ENCODE peak calls at places on chromosomes 7 and 10, in five cellular contexts. One of them, this sample, is unnamed.

GRCh38 chr7:121083138-121083789 is 94.8 kb downstream of the CPED1 start:
- DNase-seq in fibroblast of pulmonary artery: peak
- DNase-seq in fibroblast of lung: peak
- DNase-seq in pancreas: no peak
- DNase-seq in SK-N-SH: no peak
- DNase-seq in this sample: peak

GRCh38 chr10:12353399-12354027 is 4.2 kb downstream of the CAMK1D start:
- DNase-seq in SK-N-SH: no peak
- DNase-seq in fibroblast of pulmonary artery: no peak
- DNase-seq in pancreas: no peak
- DNase-seq in fibroblast of lung: no peak
- DNase-seq in this sample: no peak

GRCh38 chr7:150556521-150557138 is 10.6 kb upstream of the GIMAP4 start:
- DNase-seq in fibroblast of pulmonary artery: no peak
- DNase-seq in pancreas: no peak
- DNase-seq in fibroblast of lung: no peak
- DNase-seq in SK-N-SH: no peak
- DNase-seq in this sample: no peak

GRCh38 chr10:36188461-36188860 is 546.4 kb upstream of the FZD8 start:
- DNase-seq in SK-N-SH: no peak
- DNase-seq in pancreas: no peak
- DNase-seq in fibroblast of lung: no peak
- DNase-seq in fibroblast of pulmonary artery: no peak
- DNase-seq in this sample: no peak

GRCh38 chr10:101558671-101559595 is 29.1 kb downstream of the POLL start:
- DNase-seq in SK-N-SH: peak
- DNase-seq in fibroblast of lung: no peak
- DNase-seq in pancreas: no peak
- DNase-seq in fibroblast of pulmonary artery: no peak
- DNase-seq in this sample: no peak

GRCh38 chr10:113515521-113516045 is 37.3 kb upstream of the HABP2 start:
- DNase-seq in pancreas: no peak
- DNase-seq in SK-N-SH: no peak
- DNase-seq in fibroblast of lung: no peak
- DNase-seq in fibroblast of pulmonary artery: no peak
- DNase-seq in this sample: no peak

GRCh38 chr10:29146311-29146710 is 142.6 kb upstream of the LYZL1 start:
- DNase-seq in pancreas: no peak
- DNase-seq in fibroblast of pulmonary artery: no peak
- DNase-seq in SK-N-SH: no peak
- DNase-seq in fibroblast of lung: no peak
- DNase-seq in this sample: no peak

GRCh38 chr7:151768805-151769188 is 108.1 kb downstream of the PRKAG2 start:
- DNase-seq in pancreas: no peak
- DNase-seq in fibroblast of pulmonary artery: no peak
- DNase-seq in SK-N-SH: no peak
- DNase-seq in fibroblast of lung: no peak
- DNase-seq in this sample: no peak

GRCh38 chr7:69395072-69395714 is 203.1 kb upstream of the AUTS2 start:
- DNase-seq in fibroblast of pulmonary artery: peak
- DNase-seq in fibroblast of lung: peak
- DNase-seq in SK-N-SH: no peak
- DNase-seq in pancreas: no peak
- DNase-seq in this sample: no peak

GRCh38 chr7:75866497-75867389 is 12.1 kb upstream of the RHBDD2 start:
- DNase-seq in fibroblast of lung: peak
- DNase-seq in pancreas: peak
- DNase-seq in fibroblast of pulmonary artery: peak
- DNase-seq in SK-N-SH: peak
- DNase-seq in this sample: peak

GRCh38 chr10:64196638-64197315 is 675.6 kb downstream of the REEP3 start:
- DNase-seq in fibroblast of lung: no peak
- DNase-seq in SK-N-SH: no peak
- DNase-seq in fibroblast of pulmonary artery: no peak
- DNase-seq in pancreas: no peak
- DNase-seq in this sample: no peak

GRCh38 chr10:85622425-85622824 is 744.2 kb downstream of the GRID1 start:
- DNase-seq in SK-N-SH: no peak
- DNase-seq in fibroblast of lung: no peak
- DNase-seq in pancreas: no peak
- DNase-seq in fibroblast of pulmonary artery: no peak
- DNase-seq in this sample: no peak

GRCh38 chr10:5987747-5988146 is 10.4 kb upstream of the IL15RA start:
- DNase-seq in pancreas: no peak
- DNase-seq in fibroblast of pulmonary artery: no peak
- DNase-seq in fibroblast of lung: no peak
- DNase-seq in SK-N-SH: no peak
- DNase-seq in this sample: no peak

GRCh38 chr7:106377847-106378361 is 93.1 kb upstream of the NAMPT start:
- DNase-seq in fibroblast of lung: no peak
- DNase-seq in SK-N-SH: no peak
- DNase-seq in pancreas: no peak
- DNase-seq in fibroblast of pulmonary artery: no peak
- DNase-seq in this sample: no peak

GRCh38 chr10:17758200-17758599 is 6.2 kb downstream of the TMEM236 start:
- DNase-seq in SK-N-SH: no peak
- DNase-seq in pancreas: no peak
- DNase-seq in fibroblast of lung: no peak
- DNase-seq in fibroblast of pulmonary artery: peak
- DNase-seq in this sample: no peak

GRCh38 chr10:6409982-6410694 is 169.9 kb downstream of the PRKCQ start:
- DNase-seq in fibroblast of pulmonary artery: peak
- DNase-seq in pancreas: no peak
- DNase-seq in fibroblast of lung: peak
- DNase-seq in SK-N-SH: peak
- DNase-seq in this sample: peak

GRCh38 chr7:104550362-104550761 is 222.0 kb downstream of the LHFPL3 start:
- DNase-seq in pancreas: no peak
- DNase-seq in fibroblast of lung: no peak
- DNase-seq in fibroblast of pulmonary artery: no peak
- DNase-seq in SK-N-SH: no peak
- DNase-seq in this sample: no peak

GRCh38 chr7:2069472-2069860 is 163.3 kb downstream of the MAD1L1 start:
- DNase-seq in fibroblast of lung: no peak
- DNase-seq in SK-N-SH: no peak
- DNase-seq in pancreas: no peak
- DNase-seq in fibroblast of pulmonary artery: peak
- DNase-seq in this sample: no peak

GRCh38 chr10:133356953-133357292 is 896 bp downstream of the FUOM start:
- DNase-seq in fibroblast of pulmonary artery: no peak
- DNase-seq in pancreas: no peak
- DNase-seq in fibroblast of lung: no peak
- DNase-seq in SK-N-SH: no peak
- DNase-seq in this sample: no peak

GRCh38 chr7:143499246-143499645 is 21.6 kb downstream of the TAS2R41 start:
- DNase-seq in fibroblast of pulmonary artery: peak
- DNase-seq in pancreas: no peak
- DNase-seq in fibroblast of lung: no peak
- DNase-seq in SK-N-SH: no peak
- DNase-seq in this sample: peak

GRCh38 chr7:100035865-100036264 is 13.7 kb upstream of the ZSCAN21 start:
- DNase-seq in SK-N-SH: no peak
- DNase-seq in fibroblast of lung: no peak
- DNase-seq in fibroblast of pulmonary artery: no peak
- DNase-seq in pancreas: no peak
- DNase-seq in this sample: no peak

GRCh38 chr10:96565774-96566173 is 21.0 kb downstream of the TM9SF3 start:
- DNase-seq in fibroblast of lung: peak
- DNase-seq in fibroblast of pulmonary artery: peak
- DNase-seq in SK-N-SH: peak
- DNase-seq in pancreas: no peak
- DNase-seq in this sample: peak

GRCh38 chr7:121595949-121596692 is 200.0 kb upstream of the FAM3C start:
- DNase-seq in SK-N-SH: no peak
- DNase-seq in fibroblast of pulmonary artery: no peak
- DNase-seq in fibroblast of lung: no peak
- DNase-seq in pancreas: no peak
- DNase-seq in this sample: no peak

GRCh38 chr7:101378808-101379207 is 16.1 kb downstream of the COL26A1 start:
- DNase-seq in fibroblast of pulmonary artery: no peak
- DNase-seq in SK-N-SH: peak
- DNase-seq in fibroblast of lung: no peak
- DNase-seq in pancreas: no peak
- DNase-seq in this sample: no peak

GRCh38 chr10:50501478-50501877 is 122.3 kb downstream of the SGMS1 start:
- DNase-seq in fibroblast of lung: peak
- DNase-seq in SK-N-SH: no peak
- DNase-seq in pancreas: no peak
- DNase-seq in fibroblast of pulmonary artery: peak
- DNase-seq in this sample: no peak

GRCh38 chr7:2031496-2031895 is 201.2 kb downstream of the MAD1L1 start:
- DNase-seq in fibroblast of pulmonary artery: no peak
- DNase-seq in pancreas: no peak
- DNase-seq in SK-N-SH: peak
- DNase-seq in fibroblast of lung: no peak
- DNase-seq in this sample: no peak

GRCh38 chr10:103554488-103555320 is 61.2 kb downstream of the NEURL1 start:
- DNase-seq in fibroblast of pulmonary artery: peak
- DNase-seq in SK-N-SH: peak
- DNase-seq in fibroblast of lung: peak
- DNase-seq in pancreas: peak
- DNase-seq in this sample: peak

GRCh38 chr10:128735996-128736395 is 609.8 kb upstream of the MKI67 start:
- DNase-seq in fibroblast of pulmonary artery: no peak
- DNase-seq in fibroblast of lung: no peak
- DNase-seq in SK-N-SH: no peak
- DNase-seq in pancreas: no peak
- DNase-seq in this sample: no peak

GRCh38 chr7:31373337-31374289 is 33.1 kb upstream of the NEUROD6 start:
- DNase-seq in fibroblast of pulmonary artery: peak
- DNase-seq in pancreas: peak
- DNase-seq in fibroblast of lung: peak
- DNase-seq in SK-N-SH: peak
- DNase-seq in this sample: no peak

GRCh38 chr10:113199459-113199858 is 249.4 kb downstream of the TCF7L2 start:
- DNase-seq in SK-N-SH: no peak
- DNase-seq in pancreas: no peak
- DNase-seq in fibroblast of lung: peak
- DNase-seq in fibroblast of pulmonary artery: peak
- DNase-seq in this sample: peak

GRCh38 chr10:48316236-48316635 is 9.8 kb downstream of the MAPK8 start:
- DNase-seq in fibroblast of pulmonary artery: no peak
- DNase-seq in fibroblast of lung: no peak
- DNase-seq in SK-N-SH: no peak
- DNase-seq in pancreas: no peak
- DNase-seq in this sample: no peak

GRCh38 chr10:62803993-62804383 is 532 bp upstream of the ADO start:
- DNase-seq in pancreas: no peak
- DNase-seq in fibroblast of pulmonary artery: no peak
- DNase-seq in fibroblast of lung: peak
- DNase-seq in SK-N-SH: no peak
- DNase-seq in this sample: no peak

GRCh38 chr10:96614515-96614914 is 27.7 kb upstream of the TM9SF3 start:
- DNase-seq in pancreas: no peak
- DNase-seq in SK-N-SH: peak
- DNase-seq in fibroblast of lung: peak
- DNase-seq in fibroblast of pulmonary artery: peak
- DNase-seq in this sample: peak

GRCh38 chr7:105644937-105645336 is 63.6 kb upstream of the EFCAB10 start:
- DNase-seq in pancreas: no peak
- DNase-seq in fibroblast of pulmonary artery: no peak
- DNase-seq in SK-N-SH: no peak
- DNase-seq in fibroblast of lung: no peak
- DNase-seq in this sample: no peak

GRCh38 chr10:16995867-16996529 is 133.6 kb downstream of the CUBN start:
- DNase-seq in pancreas: no peak
- DNase-seq in fibroblast of pulmonary artery: peak
- DNase-seq in fibroblast of lung: peak
- DNase-seq in SK-N-SH: no peak
- DNase-seq in this sample: peak

GRCh38 chr10:122839505-122839904 is 6.2 kb downstream of the CUZD1 start:
- DNase-seq in pancreas: no peak
- DNase-seq in fibroblast of pulmonary artery: no peak
- DNase-seq in SK-N-SH: no peak
- DNase-seq in fibroblast of lung: no peak
- DNase-seq in this sample: no peak

GRCh38 chr10:122845783-122846332 is at the start of gene CUZD1:
- DNase-seq in SK-N-SH: no peak
- DNase-seq in fibroblast of pulmonary artery: no peak
- DNase-seq in fibroblast of lung: no peak
- DNase-seq in pancreas: peak
- DNase-seq in this sample: no peak

GRCh38 chr10:122838880-122839279 is 6.8 kb downstream of the CUZD1 start:
- DNase-seq in SK-N-SH: no peak
- DNase-seq in fibroblast of lung: no peak
- DNase-seq in pancreas: no peak
- DNase-seq in fibroblast of pulmonary artery: no peak
- DNase-seq in this sample: no peak

GRCh38 chr10:122844146-122844545 is 1.5 kb downstream of the CUZD1 start:
- DNase-seq in pancreas: no peak
- DNase-seq in fibroblast of pulmonary artery: no peak
- DNase-seq in SK-N-SH: no peak
- DNase-seq in fibroblast of lung: no peak
- DNase-seq in this sample: no peak

GRCh38 chr10:122841569-122841968 is 4.1 kb downstream of the CUZD1 start:
- DNase-seq in fibroblast of lung: no peak
- DNase-seq in fibroblast of pulmonary artery: no peak
- DNase-seq in SK-N-SH: no peak
- DNase-seq in pancreas: no peak
- DNase-seq in this sample: no peak
- TF ChIP-seq CTCF in fibroblast of lung: no peak
- TF ChIP-seq CTCF in fibroblast of pulmonary artery: no peak
- TF ChIP-seq CTCF in SK-N-SH: no peak
- TF ChIP-seq CTCF in pancreas: no peak
- TF ChIP-seq CTCF in this sample: no peak

GRCh38 chr7:133573554-133574265 is 320.8 kb downstream of the EXOC4 start:
- DNase-seq in SK-N-SH: no peak
- DNase-seq in pancreas: no peak
- DNase-seq in fibroblast of pulmonary artery: no peak
- DNase-seq in fibroblast of lung: no peak
- DNase-seq in this sample: no peak
- TF ChIP-seq CTCF in SK-N-SH: no peak
- TF ChIP-seq CTCF in pancreas: no peak
- TF ChIP-seq CTCF in fibroblast of pulmonary artery: no peak
- TF ChIP-seq CTCF in fibroblast of lung: no peak
- TF ChIP-seq CTCF in this sample: no peak

DNA sequence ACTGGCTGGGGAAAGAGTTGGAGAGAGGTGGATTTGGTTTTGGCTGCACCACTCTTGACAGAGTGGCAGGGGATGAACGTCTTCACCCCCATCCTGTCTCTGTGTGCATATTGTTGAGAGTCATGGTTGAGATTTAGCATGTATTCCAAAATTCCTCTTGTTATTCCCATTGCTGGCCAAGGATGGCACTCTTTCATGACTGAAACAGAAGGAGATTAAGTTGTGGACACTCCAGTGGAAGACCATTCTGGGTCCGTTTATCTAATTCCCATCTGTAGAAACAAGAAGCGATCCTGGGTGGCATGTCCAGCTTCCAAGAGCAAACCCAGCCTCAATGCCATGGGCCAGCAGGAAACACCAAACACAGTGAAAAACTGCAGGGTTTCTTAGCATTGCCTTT is 469.0 kb upstream of the IGFBP3 start:
- DNase-seq in SK-N-SH: no peak
- DNase-seq in fibroblast of pulmonary artery: no peak
- DNase-seq in pancreas: no peak
- DNase-seq in fibroblast of lung: no peak
- DNase-seq in this sample: no peak
- TF ChIP-seq CTCF in SK-N-SH: peak
- TF ChIP-seq CTCF in fibroblast of pulmonary artery: peak
- TF ChIP-seq CTCF in pancreas: no peak
- TF ChIP-seq CTCF in fibroblast of lung: peak
- TF ChIP-seq CTCF in this sample: peak

GRCh38 chr10:75111367-75111905 is at the start of gene SAMD8:
- DNase-seq in fibroblast of lung: peak
- DNase-seq in SK-N-SH: peak
- DNase-seq in fibroblast of pulmonary artery: peak
- DNase-seq in pancreas: peak
- DNase-seq in this sample: peak
- TF ChIP-seq CTCF in fibroblast of lung: no peak
- TF ChIP-seq CTCF in SK-N-SH: no peak
- TF ChIP-seq CTCF in fibroblast of pulmonary artery: no peak
- TF ChIP-seq CTCF in pancreas: no peak
- TF ChIP-seq CTCF in this sample: peak

This sample was measured in HFFc6.